ENCODE peak calls at places on chromosome 4, in four cellular contexts. Y is transverse colon, O is adrenal gland, K is Peyer's patch. N is an unnamed sample. For H3K27me3 and H3K9me3, the result is how much of the 10 kb centered on the place peaks cover.

GRCh38 chr4:136731025-136731424 is 801.3 kb downstream of the PCDH18 start:
- DNase-seq in Y (no peak), O (no peak), K (no peak), N (no peak)

GRCh38 chr4:150078996-150079581 is 844 bp downstream of the DCLK2 start:
- DNase-seq in Y (peak), O (peak), K (peak), N (peak)

GRCh38 chr4:3030551-3031356 is 43.6 kb downstream of the HTT-AS start:
- DNase-seq in Y (no peak), O (no peak), K (no peak), N (no peak)

GRCh38 chr4:166198516-166198915 is 325.5 kb downstream of the TLL1 start:
- DNase-seq in Y (no peak), O (no peak), K (no peak), N (no peak)

GRCh38 chr4:107705742-107706556 is 14.1 kb downstream of the PAPSS1 start:
- DNase-seq in Y (no peak), O (no peak), K (no peak), N (no peak)

GRCh38 chr4:118389731-118390520 is 37.1 kb upstream of the PRSS12 start:
- DNase-seq in Y (no peak), O (no peak), K (no peak), N (no peak)

GRCh38 chr4:2860391-2861348 is 17.0 kb downstream of the ADD1 start:
- DNase-seq in Y (no peak), O (peak), K (no peak), N (peak)

GRCh38 chr4:165060938-165061337 is 7.3 kb downstream of the TRIM75 start:
- DNase-seq in Y (no peak), O (no peak), K (no peak), N (no peak)

GRCh38 chr4:10733016-10733415 is 48.4 kb upstream of the CLNK start:
- DNase-seq in Y (no peak), O (no peak), K (no peak), N (no peak)

GRCh38 chr4:13484045-13484748 is at the start of gene RAB28:
- DNase-seq in Y (peak), O (peak), K (peak), N (peak)
- TF ChIP-seq POLR2A in Y (peak), O (peak), K (peak), N (peak)

DNA sequence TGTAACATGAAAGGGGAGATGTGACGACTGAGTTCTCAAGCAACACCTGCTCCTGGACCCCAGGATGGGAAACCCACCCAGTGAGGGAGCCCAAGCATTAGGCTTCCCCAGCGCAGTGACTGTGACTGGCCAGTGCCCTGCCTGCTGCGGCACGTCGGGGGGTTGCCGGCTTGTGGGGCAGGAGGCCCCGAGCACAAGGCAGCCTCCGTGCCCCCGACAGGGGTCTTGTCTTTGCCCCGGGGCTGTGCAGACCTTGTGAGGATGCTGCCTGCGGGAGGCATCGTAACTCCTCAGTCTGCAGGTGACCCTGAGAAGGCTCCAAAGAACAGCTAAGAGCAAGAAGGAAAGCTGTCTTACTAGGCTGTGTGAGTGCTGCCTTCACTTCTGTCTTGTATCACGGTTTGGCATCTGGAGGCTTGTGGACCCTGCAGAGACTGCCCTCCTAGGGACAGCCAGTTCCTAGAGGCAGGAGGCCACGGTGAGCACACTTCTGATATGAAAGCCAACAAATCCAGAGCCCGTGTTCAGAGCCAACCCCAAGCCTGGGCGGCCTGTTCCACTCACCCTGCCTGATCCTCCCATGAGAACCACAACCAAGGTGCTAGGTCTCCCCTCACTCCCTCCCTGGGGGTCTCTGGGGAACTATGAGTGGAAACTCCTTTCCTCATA is 47.7 kb downstream of the FGFRL1 start:
- DNase-seq in Y (no peak), O (no peak), K (no peak), N (no peak)
- H3K27me3 ChIP-seq in Y (half or more), O (under half), K (under half), N (under half)

GRCh38 chr4:153481474-153481873 is 15.3 kb downstream of the TMEM131L start:
- DNase-seq in Y (no peak), O (no peak), K (no peak), N (no peak)

GRCh38 chr4:153485374-153485773 is 19.2 kb downstream of the TMEM131L start:
- DNase-seq in Y (no peak), O (no peak), K (no peak), N (no peak)

GRCh38 chr4:153485860-153486259 is 19.7 kb downstream of the TMEM131L start:
- DNase-seq in Y (no peak), O (no peak), K (no peak), N (no peak)

GRCh38 chr4:153486281-153487151 is 20.4 kb downstream of the TMEM131L start:
- DNase-seq in Y (no peak), O (no peak), K (no peak), N (no peak)

GRCh38 chr4:153483432-153484418 is 17.6 kb downstream of the TMEM131L start:
- DNase-seq in Y (no peak), O (no peak), K (no peak), N (no peak)
- H3K9me3 ChIP-seq in Y (under half), O (under half), K (under half), N (under half)

GRCh38 chr4:80266267-80266901 is at the start of gene FGF5:
- DNase-seq in Y (peak), O (no peak), K (peak), N (peak)
- TF ChIP-seq POLR2A in Y (no peak), O (no peak), K (no peak), N (no peak)